ENCODE peak calls at places on chromosomes 16 and 17, in ten cellular contexts. N, R, H, E, K, M, T, J, W and B are unnamed samples. For H3K36me3, the result is how much of the 10 kb centered on the place peaks cover.

GRCh38 chr17:81583589-81584337 is 31.6 kb upstream of the FAAP100 start:
- DNase-seq in N (peak), R (no peak), H (no peak), E (no peak), K (no peak), M (no peak), T (no peak), J (no peak), W (no peak), B (no peak)

GRCh38 chr17:21174186-21174585 is 39.8 kb downstream of the TMEM11 start:
- DNase-seq in N (no peak), R (no peak), H (no peak), E (peak), K (peak), M (no peak), T (no peak), J (no peak), W (no peak), B (peak)

GRCh38 chr16:8567355-8568230 is 22.7 kb downstream of the TMEM114 start:
- DNase-seq in N (peak), R (peak), H (peak), E (peak), K (peak), M (peak), T (peak), J (peak), W (peak), B (peak)

GRCh38 chr16:24255446-24256352 is at the start of gene CACNG3:
- DNase-seq in N (peak), R (no peak), H (peak), E (no peak), K (peak), M (peak), T (peak), J (no peak), W (no peak), B (no peak)

GRCh38 chr16:12425134-12425941 is 378.3 kb downstream of the CPPED1 start:
- DNase-seq in N (no peak), R (no peak), H (no peak), E (no peak), K (no peak), M (no peak), T (no peak), J (no peak), W (no peak), B (no peak)

GRCh38 chr16:15966420-15967222 is 17.2 kb downstream of the ABCC1 start:
- DNase-seq in N (peak), R (no peak), H (no peak), E (no peak), K (no peak), M (peak), T (no peak), J (no peak), W (peak), B (peak)

GRCh38 chr17:27456681-27457404 is 595 bp downstream of the KSR1 start:
- DNase-seq in N (no peak), R (peak), H (no peak), E (no peak), K (peak), M (no peak), T (peak), J (peak), W (peak), B (no peak)

GRCh38 chr17:9230861-9231260 is 209.6 kb downstream of the NTN1 start:
- DNase-seq in N (no peak), R (no peak), H (no peak), E (no peak), K (no peak), M (no peak), T (no peak), J (no peak), W (peak), B (no peak)

GRCh38 chr17:54864636-54865420 is 35.8 kb upstream of the TOM1L1 start:
- DNase-seq in N (no peak), R (no peak), H (no peak), E (no peak), K (no peak), M (no peak), T (no peak), J (no peak), W (no peak), B (no peak)

GRCh38 chr17:83179378-83179777 is 100.0 kb downstream of the METRNL start:
- DNase-seq in N (no peak), R (no peak), H (no peak), E (no peak), K (peak), M (no peak), T (no peak), J (peak), W (no peak), B (peak)

GRCh38 chr16:31331141-31331764 is 23.7 kb upstream of the ITGAX start:
- DNase-seq in N (no peak), R (no peak), H (peak), E (no peak), K (no peak), M (no peak), T (no peak), J (peak), W (no peak), B (no peak)

GRCh38 chr16:53913082-53913870 is 209.3 kb downstream of the FTO start:
- DNase-seq in N (peak), R (no peak), H (no peak), E (no peak), K (peak), M (peak), T (peak), J (no peak), W (no peak), B (peak)

DNA sequence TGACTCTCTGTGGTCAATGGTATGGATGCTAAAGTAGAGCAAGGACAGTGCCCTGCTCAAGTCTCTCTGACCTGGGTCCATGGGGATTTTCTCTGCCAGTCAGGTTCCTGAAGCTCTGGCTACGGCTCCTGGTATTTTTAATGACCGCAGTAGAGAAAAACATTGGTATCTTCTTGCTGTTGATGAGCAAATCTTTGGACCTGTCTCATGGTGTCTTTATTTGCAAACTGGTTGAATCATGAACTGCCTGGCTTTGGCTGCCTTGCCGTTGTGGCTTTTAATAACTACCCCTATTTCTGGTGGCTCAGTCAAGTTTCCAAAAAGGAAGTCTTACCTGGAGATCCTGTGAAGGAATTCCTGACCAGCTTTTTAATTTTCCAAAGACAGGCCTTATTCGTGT is 8.7 kb downstream of the FAM234A start:
- DNase-seq in N (no peak), R (no peak), H (no peak), E (no peak), K (no peak), M (no peak), T (no peak), J (no peak), W (peak), B (no peak)
- H3K27ac ChIP-seq in N (no peak), R (no peak), H (no peak), E (no peak), K (no peak), M (peak), T (no peak), J (no peak), W (peak), B (no peak)

DNA sequence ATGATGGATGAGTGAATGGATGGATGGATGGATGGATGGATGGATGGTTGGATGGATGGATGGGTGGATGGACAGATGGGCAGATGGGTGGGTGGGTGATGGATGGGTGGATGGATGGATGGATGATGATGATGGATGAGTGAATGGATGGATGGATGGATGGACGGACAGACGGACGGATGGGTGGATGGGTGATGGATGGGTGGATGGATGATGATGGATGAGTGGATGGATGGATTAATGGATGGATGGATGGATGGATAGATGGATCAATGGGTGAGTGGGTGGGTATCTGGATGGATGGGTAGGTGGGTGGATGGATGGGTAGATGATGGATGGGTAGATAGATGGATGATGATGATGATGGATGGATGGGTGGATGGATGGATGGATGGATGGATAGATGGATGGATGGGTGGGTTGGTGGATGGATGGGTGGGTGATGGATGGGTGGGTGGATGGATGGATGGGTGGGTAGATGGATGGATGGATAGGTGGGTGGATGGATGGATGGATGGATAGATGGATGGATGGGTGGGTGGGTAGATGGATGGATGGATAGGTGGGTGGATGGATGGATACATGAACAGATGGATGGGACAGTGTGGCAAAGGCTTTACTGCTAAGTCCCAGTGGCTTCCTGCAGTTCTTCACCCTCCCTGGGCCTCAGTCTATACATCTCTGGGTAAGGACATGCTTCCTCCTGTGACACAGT is 30.2 kb upstream of the ZFPM1 start:
- DNase-seq in N (no peak), R (no peak), H (no peak), E (no peak), K (no peak), M (no peak), T (no peak), J (no peak), W (no peak), B (no peak)
- TF ChIP-seq CTCF in N (no peak), R (no peak), H (no peak), E (no peak), K (no peak), M (no peak), T (no peak), J (no peak), W (no peak), B (no peak)

GRCh38 chr17:80374732-80375118 is 40.2 kb upstream of the ENDOV start:
- DNase-seq in N (no peak), R (peak), H (no peak), E (no peak), K (no peak), M (no peak), T (no peak), J (no peak), W (no peak), B (no peak)
- H3K36me3 ChIP-seq in N (half or more), R (half or more), H (half or more), E (half or more), K (under half), M (under half), T (half or more), J (under half), W (under half), B (under half)

GRCh38 chr17:40577611-40578065 is 12.4 kb upstream of the CCR7 start:
- DNase-seq in N (no peak), R (peak), H (no peak), E (no peak), K (no peak), M (no peak), T (no peak), J (no peak), W (no peak), B (no peak)

GRCh38 chr17:40576113-40576740 is 11.0 kb upstream of the CCR7 start:
- DNase-seq in N (no peak), R (no peak), H (no peak), E (no peak), K (no peak), M (no peak), T (no peak), J (no peak), W (no peak), B (no peak)

GRCh38 chr17:40582328-40582901 is 17.1 kb upstream of the CCR7 start:
- DNase-seq in N (no peak), R (no peak), H (peak), E (peak), K (peak), M (no peak), T (peak), J (no peak), W (peak), B (peak)

GRCh38 chr17:40580140-40580539 is 14.9 kb upstream of the CCR7 start:
- DNase-seq in N (no peak), R (no peak), H (no peak), E (no peak), K (no peak), M (no peak), T (no peak), J (no peak), W (no peak), B (no peak)

DNA sequence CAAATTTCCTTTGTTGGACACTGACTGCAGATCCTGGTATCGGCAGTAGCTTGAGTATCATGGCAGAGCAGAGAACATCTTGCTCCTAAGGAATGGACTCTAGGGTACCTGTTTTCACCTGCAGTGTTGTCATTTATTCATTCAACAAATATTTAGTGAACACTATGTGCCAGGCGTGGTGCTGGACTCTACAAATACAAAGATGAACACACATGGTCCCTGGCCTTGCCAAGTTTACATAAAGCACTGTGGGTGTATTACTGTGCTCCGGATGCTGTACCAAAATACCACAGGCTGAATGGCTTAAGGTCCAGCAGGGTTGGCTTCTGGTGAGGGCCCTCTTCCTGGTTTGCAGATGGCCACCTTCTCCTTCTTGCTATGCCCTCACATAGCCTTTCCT is 14.2 kb upstream of the CCR7 start:
- DNase-seq in N (no peak), R (no peak), H (no peak), E (no peak), K (no peak), M (no peak), T (no peak), J (no peak), W (no peak), B (no peak)
- H3K27ac ChIP-seq in N (no peak), R (no peak), H (no peak), E (no peak), K (no peak), M (no peak), T (no peak), J (no peak), W (no peak), B (no peak)

DNA sequence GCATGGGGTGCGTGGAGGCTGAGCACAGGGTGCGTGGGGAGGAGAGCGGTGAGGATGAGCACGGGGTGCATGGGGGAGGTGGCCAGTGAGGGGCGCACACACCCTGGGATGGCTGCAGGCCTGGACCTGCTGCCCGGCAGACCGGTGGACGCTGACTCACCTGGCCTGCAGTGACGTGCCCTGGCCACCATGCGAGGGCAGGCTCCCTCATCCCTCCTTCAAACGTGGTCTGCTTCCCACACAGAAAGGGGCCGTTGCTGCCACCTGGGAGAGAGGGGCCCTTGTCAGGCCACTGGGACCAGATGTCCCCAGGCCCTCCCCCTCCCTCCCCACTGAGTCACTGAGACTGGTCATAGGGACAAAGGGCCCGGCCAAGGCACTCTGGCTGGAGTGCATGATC is 20.1 kb upstream of the APRT start:
- DNase-seq in N (no peak), R (no peak), H (no peak), E (no peak), K (no peak), M (no peak), T (no peak), J (no peak), W (no peak), B (no peak)
- TF ChIP-seq CTCF in N (no peak), R (no peak), H (no peak), E (no peak), K (no peak), M (no peak), T (no peak), J (no peak), W (no peak), B (no peak)